ENCODE peak calls at places on chromosomes 6 and 20, in ten cellular contexts. F is tibial artery, B is fibroblast of the aortic adventitia, W is BE2C, T is HFF-Myc, X is GM13977, I is uterus, A is IMR-90, J is AG09319, L is progenitor cell of endocrine pancreas. Z is an unnamed sample.

GRCh38 chr6:151179321-151179720 is 60.4 kb upstream of the AKAP12 start:
- DNase-seq in F (no peak), B (peak), W (no peak), T (peak), X (no peak), I (no peak), A (peak), J (peak), L (no peak), Z (no peak)

GRCh38 chr20:51586005-51586440 is 43.5 kb upstream of the NFATC2 start:
- DNase-seq in F (no peak), B (peak), W (no peak), T (peak), X (no peak), I (no peak), A (peak), J (peak), L (no peak), Z (no peak)

GRCh38 chr6:54697423-54697822 is 149.1 kb upstream of the FAM83B start:
- DNase-seq in F (no peak), B (peak), W (no peak), T (peak), X (no peak), I (no peak), A (peak), J (no peak), L (no peak), Z (no peak)

GRCh38 chr20:4160761-4161305 is 145.5 kb upstream of the RNF24 start:
- DNase-seq in F (no peak), B (peak), W (no peak), T (no peak), X (no peak), I (no peak), A (peak), J (no peak), L (no peak), Z (peak)

GRCh38 chr6:22368794-22369193 is 72.0 kb upstream of the PRL start:
- DNase-seq in F (no peak), B (peak), W (no peak), T (no peak), X (no peak), I (no peak), A (no peak), J (no peak), L (no peak), Z (no peak)

GRCh38 chr6:31821301-31822037 is 6.1 kb upstream of the HSPA1B start:
- DNase-seq in F (peak), B (no peak), W (peak), T (no peak), X (peak), I (peak), A (peak), J (no peak), L (peak), Z (no peak)

GRCh38 chr6:146905313-146905712 is 298.9 kb upstream of the STXBP5 start:
- DNase-seq in F (no peak), B (peak), W (peak), T (no peak), X (no peak), I (no peak), A (peak), J (peak), L (no peak), Z (no peak)

GRCh38 chr20:48198951-48199431 is 413.7 kb upstream of the SULF2 start:
- DNase-seq in F (no peak), B (no peak), W (no peak), T (peak), X (no peak), I (peak), A (no peak), J (peak), L (no peak), Z (no peak)

GRCh38 chr6:125274935-125275334 is 26.8 kb downstream of the HDDC2 start:
- DNase-seq in F (no peak), B (no peak), W (no peak), T (no peak), X (no peak), I (no peak), A (no peak), J (no peak), L (no peak), Z (no peak)

GRCh38 chr6:74753883-74754600 is 451.8 kb downstream of the COL12A1 start:
- DNase-seq in F (no peak), B (no peak), W (no peak), T (no peak), X (no peak), I (no peak), A (no peak), J (peak), L (no peak), Z (no peak)

GRCh38 chr20:36084897-36085617 is 69.5 kb upstream of the EPB41L1 start:
- DNase-seq in F (no peak), B (peak), W (no peak), T (no peak), X (no peak), I (no peak), A (no peak), J (no peak), L (no peak), Z (no peak)

GRCh38 chr20:7936735-7937078 is 3.6 kb downstream of the HAO1 start:
- DNase-seq in F (no peak), B (no peak), W (no peak), T (no peak), X (no peak), I (no peak), A (no peak), J (no peak), L (no peak), Z (no peak)

GRCh38 chr20:61300741-61301140 is 48.7 kb downstream of the CDH4 start:
- DNase-seq in F (no peak), B (no peak), W (no peak), T (no peak), X (no peak), I (no peak), A (no peak), J (no peak), L (no peak), Z (no peak)

GRCh38 chr20:44253528-44253927 is 6.4 kb downstream of the GDAP1L1 start:
- DNase-seq in F (no peak), B (no peak), W (no peak), T (no peak), X (no peak), I (no peak), A (no peak), J (no peak), L (no peak), Z (no peak)

GRCh38 chr6:122184260-122184934 is 215.1 kb upstream of the HSF2 start:
- DNase-seq in F (no peak), B (peak), W (no peak), T (no peak), X (no peak), I (no peak), A (peak), J (peak), L (no peak), Z (no peak)

GRCh38 chr6:17740559-17741220 is 34.0 kb upstream of the NUP153 start:
- DNase-seq in F (no peak), B (no peak), W (no peak), T (no peak), X (no peak), I (no peak), A (no peak), J (no peak), L (no peak), Z (no peak)

GRCh38 chr6:121998631-121999030 is 400.8 kb upstream of the HSF2 start:
- DNase-seq in F (no peak), B (no peak), W (no peak), T (no peak), X (no peak), I (no peak), A (no peak), J (no peak), L (no peak), Z (no peak)

GRCh38 chr6:157228421-157229218 is 94.7 kb downstream of the TMEM242 start:
- DNase-seq in F (peak), B (no peak), W (peak), T (no peak), X (no peak), I (no peak), A (no peak), J (no peak), L (no peak), Z (peak)

GRCh38 chr6:125872259-125872921 is 81.6 kb downstream of the NCOA7 start:
- DNase-seq in F (no peak), B (peak), W (no peak), T (no peak), X (no peak), I (no peak), A (peak), J (no peak), L (no peak), Z (no peak)

GRCh38 chr6:98846021-98846380 is 11.6 kb downstream of the POU3F2 start:
- DNase-seq in F (no peak), B (no peak), W (no peak), T (no peak), X (no peak), I (no peak), A (no peak), J (no peak), L (no peak), Z (no peak)

GRCh38 chr6:142893088-142893487 is 51.9 kb downstream of the HIVEP2 start:
- DNase-seq in F (no peak), B (peak), W (no peak), T (no peak), X (no peak), I (no peak), A (peak), J (no peak), L (no peak), Z (no peak)

GRCh38 chr6:134240664-134241431 is 77.1 kb downstream of the SGK1 start:
- DNase-seq in F (peak), B (no peak), W (no peak), T (no peak), X (no peak), I (no peak), A (no peak), J (no peak), L (no peak), Z (no peak)

GRCh38 chr6:16129623-16130243 is 847 bp downstream of the MYLIP start:
- DNase-seq in F (peak), B (peak), W (no peak), T (no peak), X (no peak), I (peak), A (peak), J (no peak), L (no peak), Z (no peak)

GRCh38 chr20:8994045-8994444 is 74.8 kb upstream of the PLCB4 start:
- DNase-seq in F (no peak), B (no peak), W (no peak), T (no peak), X (no peak), I (no peak), A (no peak), J (no peak), L (no peak), Z (no peak)

GRCh38 chr20:48691523-48691922 is 136.3 kb downstream of the PREX1 start:
- DNase-seq in F (no peak), B (no peak), W (no peak), T (no peak), X (no peak), I (no peak), A (peak), J (no peak), L (no peak), Z (no peak)

GRCh38 chr6:12017876-12018401 is 5.8 kb downstream of the HIVEP1 start:
- DNase-seq in F (peak), B (no peak), W (no peak), T (no peak), X (no peak), I (no peak), A (no peak), J (no peak), L (no peak), Z (no peak)

GRCh38 chr6:47654255-47654654 is 44.1 kb upstream of the ADGRF4 start:
- DNase-seq in F (no peak), B (peak), W (no peak), T (no peak), X (no peak), I (no peak), A (no peak), J (no peak), L (no peak), Z (no peak)

GRCh38 chr6:111838749-111839484 is 34.3 kb downstream of the FYN start:
- DNase-seq in F (no peak), B (no peak), W (peak), T (no peak), X (no peak), I (no peak), A (no peak), J (no peak), L (no peak), Z (no peak)

DNA sequence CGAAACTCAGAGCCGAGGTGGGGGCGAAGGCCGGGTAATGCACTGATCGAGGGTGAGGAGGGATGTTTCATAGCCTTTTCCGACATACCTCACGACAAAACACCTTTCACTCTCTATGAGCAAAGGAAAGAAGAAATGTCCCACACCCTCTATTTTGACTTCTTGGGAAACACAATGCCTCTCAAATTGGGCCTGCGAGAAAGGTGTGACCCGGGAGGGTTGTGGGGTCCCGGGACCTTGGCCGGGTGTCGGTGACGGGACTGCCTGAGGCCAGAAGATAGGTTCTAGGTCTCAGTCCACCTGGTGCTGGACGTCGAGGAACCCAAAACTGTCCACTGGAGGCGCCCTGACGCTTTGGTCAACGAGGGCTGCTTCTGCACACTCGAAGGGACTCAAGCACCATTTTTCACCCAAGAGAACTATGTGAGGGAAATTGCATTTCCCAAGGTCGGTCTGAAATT is 41.1 kb upstream of the OSTM1 start:
- DNase-seq in F (no peak), B (peak), W (peak), T (no peak), X (peak), I (no peak), A (peak), J (no peak), L (peak), Z (no peak)
- TF ChIP-seq CTCF in F (no peak), B (peak), W (peak), T (peak), X (peak), I (no peak), A (peak), J (peak), L (peak), Z (peak)

DNA sequence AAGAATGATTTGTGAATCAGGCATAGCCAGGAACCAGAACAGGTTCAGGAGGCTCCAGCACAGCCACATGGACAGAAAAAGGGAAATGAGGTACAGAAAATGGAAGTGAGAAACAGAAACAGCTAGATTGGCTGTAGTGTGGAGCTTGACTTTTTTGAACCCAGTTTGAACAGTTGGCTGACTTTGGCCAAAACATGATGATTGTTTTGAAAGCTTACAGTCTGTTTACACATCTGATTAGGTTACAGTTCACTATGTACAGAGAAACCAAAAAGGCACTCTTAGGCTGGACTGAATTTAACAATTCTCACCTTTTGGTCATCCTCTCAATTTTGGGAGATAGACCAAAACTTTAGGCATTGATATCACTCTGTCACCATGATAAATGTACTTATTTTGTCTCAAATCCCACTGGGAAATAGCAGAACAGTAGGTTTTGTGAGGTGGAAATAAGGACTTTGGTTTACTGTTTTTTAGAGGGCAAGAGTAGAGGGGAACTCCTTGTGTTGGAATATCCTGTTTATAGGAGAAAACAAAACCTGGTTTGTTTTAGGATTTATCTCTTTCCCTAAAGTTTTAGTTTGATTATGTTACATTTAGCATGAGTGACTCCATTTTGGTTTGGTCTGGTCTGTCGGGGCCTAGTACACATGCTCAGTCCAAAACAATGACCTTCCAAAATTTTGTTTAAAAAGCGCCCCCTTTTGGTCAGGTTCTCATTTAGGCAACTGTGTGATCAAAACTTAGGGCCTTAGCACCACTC is 123.1 kb downstream of the OLIG3 start:
- DNase-seq in F (no peak), B (no peak), W (no peak), T (peak), X (no peak), I (no peak), A (no peak), J (no peak), L (no peak), Z (no peak)
- TF ChIP-seq CTCF in F (no peak), B (no peak), W (peak), T (peak), X (peak), I (no peak), A (no peak), J (no peak), L (no peak), Z (peak)

DNA sequence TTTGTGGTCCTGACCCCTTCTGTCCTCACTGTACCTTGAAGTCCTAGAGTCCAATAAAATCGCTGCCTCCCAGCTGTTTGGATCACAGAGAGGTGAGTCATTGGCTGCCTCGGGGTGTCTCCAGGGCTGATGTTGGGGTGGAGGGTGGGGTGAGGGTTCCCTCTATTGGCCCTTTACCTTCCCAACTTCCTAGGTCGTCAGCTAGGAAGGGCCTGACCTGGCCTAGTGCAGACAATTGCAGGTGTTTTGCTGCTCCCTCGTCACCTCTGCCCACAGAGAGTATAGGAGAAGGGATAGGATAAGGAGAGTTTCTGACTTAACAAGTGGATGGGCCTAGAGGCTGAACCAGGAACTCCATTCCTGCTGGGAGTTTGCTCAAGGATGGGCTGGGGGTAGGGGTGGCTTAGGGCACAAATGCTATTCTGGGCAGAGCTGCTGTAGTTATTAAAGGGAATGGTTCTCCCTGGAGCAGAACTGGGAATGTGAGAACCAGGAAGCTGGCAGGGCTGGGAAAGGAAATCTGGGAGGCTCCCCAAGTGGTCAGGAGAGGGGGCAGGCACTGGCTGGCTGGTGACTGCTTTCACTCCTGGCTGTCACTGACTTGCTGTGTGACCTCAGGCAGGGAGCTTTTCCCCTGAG is 1.4 kb downstream of the TP53INP2 start:
- DNase-seq in F (peak), B (peak), W (no peak), T (no peak), X (no peak), I (no peak), A (peak), J (no peak), L (no peak), Z (no peak)
- TF ChIP-seq CTCF in F (no peak), B (peak), W (no peak), T (no peak), X (peak), I (no peak), A (peak), J (no peak), L (peak), Z (peak)

GRCh38 chr6:160790028-160790792 is 88.2 kb downstream of the PLG start:
- DNase-seq in F (no peak), B (no peak), W (no peak), T (no peak), X (no peak), I (no peak), A (no peak), J (no peak), L (no peak), Z (no peak)
- TF ChIP-seq CTCF in F (no peak), B (no peak), W (no peak), T (no peak), X (no peak), I (no peak), A (no peak), J (peak), L (peak), Z (peak)

GRCh38 chr6:34237722-34238506 is 1.2 kb downstream of the HMGA1 start:
- DNase-seq in F (peak), B (no peak), W (peak), T (no peak), X (peak), I (peak), A (peak), J (no peak), L (peak), Z (no peak)
- TF ChIP-seq CTCF in F (no peak), B (peak), W (peak), T (peak), X (peak), I (no peak), A (peak), J (peak), L (peak), Z (peak)

DNA sequence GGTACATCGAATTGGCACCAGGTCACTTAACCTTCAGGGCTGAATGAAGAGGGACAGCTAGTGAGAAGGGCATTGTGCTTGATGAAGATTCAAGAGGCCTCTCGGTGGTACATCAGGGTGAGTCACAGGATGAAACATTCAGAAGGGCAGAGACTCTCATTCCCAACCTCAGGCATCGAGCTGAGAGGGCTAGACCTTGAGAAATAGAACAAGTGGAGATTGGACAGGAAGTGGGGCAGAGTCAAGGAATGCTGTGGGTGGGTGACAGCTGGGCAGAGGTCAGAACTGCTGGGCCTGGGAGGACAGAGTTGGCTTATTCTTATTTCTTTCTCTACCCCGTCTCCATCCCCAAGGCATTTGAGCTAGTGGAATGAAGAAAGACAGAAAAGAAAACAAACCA is 126.0 kb downstream of the SCML4 start:
- DNase-seq in F (no peak), B (peak), W (no peak), T (peak), X (no peak), I (no peak), A (peak), J (peak), L (no peak), Z (no peak)
- TF ChIP-seq CTCF in F (no peak), B (no peak), W (no peak), T (no peak), X (no peak), I (no peak), A (no peak), J (no peak), L (no peak), Z (no peak)

GRCh38 chr20:58963060-58963584 is 17.9 kb upstream of the NELFCD start:
- DNase-seq in F (no peak), B (no peak), W (peak), T (no peak), X (no peak), I (no peak), A (no peak), J (no peak), L (no peak), Z (no peak)
- TF ChIP-seq CTCF in F (no peak), B (peak), W (peak), T (no peak), X (no peak), I (no peak), A (no peak), J (no peak), L (peak), Z (no peak)

GRCh38 chr20:33653218-33653899 is 8.8 kb upstream of the C20orf144 start:
- DNase-seq in F (peak), B (peak), W (peak), T (no peak), X (peak), I (peak), A (peak), J (no peak), L (peak), Z (peak)
- TF ChIP-seq CTCF in F (peak), B (peak), W (peak), T (peak), X (peak), I (peak), A (peak), J (peak), L (peak), Z (peak)

GRCh38 chr20:38473353-38473795 is 731 bp downstream of the RALGAPB start:
- DNase-seq in F (no peak), B (peak), W (peak), T (peak), X (peak), I (no peak), A (no peak), J (no peak), L (no peak), Z (no peak)
- TF ChIP-seq CTCF in F (no peak), B (peak), W (peak), T (peak), X (no peak), I (no peak), A (no peak), J (peak), L (no peak), Z (no peak)

Z was measured in type B pancreatic cell.